ENCODE peak calls at places on chromosomes 11 and 22, in six cellular contexts. O, M, L, R, V and D are unnamed samples.

GRCh38 chr22:18968011-18968749 is 32.1 kb upstream of the PRODH start:
- DNase-seq in O (no peak), M (no peak), L (no peak), R (no peak), V (no peak), D (peak; percentile 78)

GRCh38 chr22:19419464-19420178 is 11.9 kb downstream of the HIRA start:
- DNase-seq in O (no peak), M (no peak), L (no peak), R (no peak), V (no peak), D (no peak)

GRCh38 chr22:40534379-40535188 is 101.9 kb downstream of the MRTFA start:
- DNase-seq in O (no peak), M (peak; percentile 63), L (no peak), R (no peak), V (no peak), D (no peak)

GRCh38 chr22:26737262-26737661 is 79.9 kb downstream of the MIAT start:
- DNase-seq in O (no peak), M (no peak), L (no peak), R (no peak), V (no peak), D (no peak)

GRCh38 chr11:296206-296975 is 2.9 kb downstream of the IFITM5 start:
- DNase-seq in O (peak; percentile 7), M (no peak), L (peak; percentile 68), R (no peak), V (peak; percentile 60), D (peak; percentile 77)

GRCh38 chr11:45383229-45383628 is 97.1 kb upstream of the SYT13 start:
- DNase-seq in O (no peak), M (no peak), L (no peak), R (no peak), V (no peak), D (no peak)

GRCh38 chr11:9990221-9990973 is 303.6 kb downstream of the SBF2 start:
- DNase-seq in O (no peak), M (peak; percentile 13), L (no peak), R (no peak), V (no peak), D (no peak)

GRCh38 chr11:87628161-87628560 is 547.1 kb downstream of the RAB38 start:
- DNase-seq in O (no peak), M (no peak), L (no peak), R (no peak), V (no peak), D (no peak)

GRCh38 chr11:84396521-84396920 is 1110.4 kb upstream of the CCDC90B start:
- DNase-seq in O (no peak), M (no peak), L (no peak), R (no peak), V (no peak), D (no peak)

GRCh38 chr11:1749787-1750351 is 526 bp downstream of the IFITM10 start:
- DNase-seq in O (no peak), M (peak; percentile 86), L (no peak), R (no peak), V (peak; percentile 91), D (peak; percentile 82)

GRCh38 chr11:19660076-19660475 is 52.6 kb upstream of the NAV2 start:
- DNase-seq in O (no peak), M (peak; percentile 94), L (no peak), R (peak; percentile 38), V (no peak), D (no peak)

GRCh38 chr22:37529652-37530345 is 10.6 kb upstream of the CARD10 start:
- DNase-seq in O (no peak), M (no peak), L (no peak), R (peak; percentile 40), V (no peak), D (peak; percentile 12)

GRCh38 chr11:122202951-122203456 is 87.0 kb upstream of the BLID start:
- DNase-seq in O (peak; percentile 70), M (peak; percentile 58), L (peak; percentile 95), R (peak; percentile 61), V (peak; percentile 87), D (peak; percentile 80)

GRCh38 chr11:6608726-6609501 is 3.1 kb downstream of the TAF10 start:
- DNase-seq in O (no peak), M (no peak), L (peak; percentile 70), R (no peak), V (peak; percentile 79), D (peak; percentile 49)

GRCh38 chr22:48702573-48703264 is 1125.0 kb downstream of the BRD1 start:
- DNase-seq in O (no peak), M (no peak), L (no peak), R (no peak), V (no peak), D (peak; percentile 54)

GRCh38 chr22:49826603-49827306 is 918 bp downstream of the BRD1 start:
- DNase-seq in O (peak; percentile 61), M (peak; percentile 11), L (peak; percentile 91), R (peak; percentile 39), V (peak; percentile 77), D (no peak)

GRCh38 chr11:2186669-2187266 is 15.2 kb upstream of the TH start:
- DNase-seq in O (no peak), M (peak; percentile 45), L (no peak), R (peak; percentile 67), V (no peak), D (no peak)

GRCh38 chr11:78325274-78325781 is 92.3 kb downstream of the GAB2 start:
- DNase-seq in O (no peak), M (no peak), L (no peak), R (no peak), V (no peak), D (no peak)

DNA sequence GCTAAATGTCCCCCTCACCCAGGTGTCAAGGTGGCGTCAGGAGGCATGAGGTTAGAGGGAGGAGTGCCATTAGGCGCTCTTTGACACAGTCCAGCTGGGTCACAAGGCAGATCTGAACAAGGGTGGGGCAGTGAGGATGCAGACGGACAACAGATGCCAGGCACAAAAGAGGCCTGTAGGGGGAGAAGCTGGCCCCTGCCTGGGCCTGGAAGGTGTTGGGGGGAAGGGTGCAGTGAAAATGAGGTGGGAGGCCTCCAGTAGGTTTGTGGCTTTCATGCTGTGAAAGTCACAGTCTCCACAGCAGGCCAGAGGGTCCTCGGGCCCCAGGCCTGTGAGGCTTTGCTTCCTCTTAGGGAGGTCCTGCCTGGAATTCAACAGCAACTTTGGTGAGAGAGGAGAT is 85.0 kb upstream of the PLET1 start:
- DNase-seq in O (no peak), M (no peak), L (peak; percentile 68), R (peak; percentile 15), V (no peak), D (no peak)
- TF ChIP-seq CTCF in O (no peak), M (no peak), L (no peak), R (peak; percentile 48), V (no peak), D (no peak)

GRCh38 chr11:62922653-62923371 is 1.6 kb upstream of the CHRM1 start:
- DNase-seq in O (no peak), M (no peak), L (no peak), R (no peak), V (no peak), D (peak; percentile 73)
- H3K4me3 ChIP-seq in O (no peak overlapping the region), M (no peak overlapping the region), L (no peak overlapping the region), R (no peak overlapping the region), V (no peak overlapping the region), D (no peak overlapping the region)

DNA sequence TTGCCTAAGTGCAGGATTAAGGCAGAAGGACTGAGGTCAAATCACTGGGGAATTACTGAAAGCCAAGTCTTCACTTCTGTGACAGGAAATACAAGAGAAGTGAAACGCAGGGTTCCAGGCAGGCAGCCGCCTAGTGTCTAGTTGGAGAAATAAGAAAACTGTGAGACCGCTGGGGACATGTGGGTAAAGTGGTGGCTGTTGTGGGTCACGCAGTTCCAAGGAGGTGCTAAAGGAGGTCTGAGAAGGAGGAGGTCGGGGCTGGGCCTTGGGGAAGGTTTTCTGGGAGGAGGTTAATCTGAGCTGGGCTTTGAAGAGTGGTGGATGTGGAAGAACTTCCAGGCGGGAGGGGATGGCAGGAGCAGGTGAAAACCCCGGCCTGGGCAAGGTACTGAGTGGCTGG is 11.2 kb downstream of the MCM5 start:
- DNase-seq in O (no peak), M (no peak), L (no peak), R (no peak), V (no peak), D (no peak)
- TF ChIP-seq CTCF in O (no peak), M (no peak), L (no peak), R (no peak), V (no peak), D (no peak)

GRCh38 chr11:73747762-73748161 is 13.1 kb downstream of the RAB6A start:
- DNase-seq in O (no peak), M (no peak), L (no peak), R (no peak), V (no peak), D (no peak)

GRCh38 chr11:73748300-73748699 is 12.6 kb downstream of the RAB6A start:
- DNase-seq in O (no peak), M (no peak), L (no peak), R (no peak), V (no peak), D (no peak)

GRCh38 chr11:73746701-73747100 is 14.2 kb downstream of the RAB6A start:
- DNase-seq in O (no peak), M (no peak), L (no peak), R (no peak), V (no peak), D (no peak)

GRCh38 chr11:73743045-73743444 is 17.8 kb downstream of the RAB6A start:
- DNase-seq in O (no peak), M (no peak), L (peak; percentile 23), R (no peak), V (no peak), D (no peak)
- H3K4me3 ChIP-seq in O (no peak overlapping the region), M (no peak overlapping the region), L (no peak overlapping the region), R (no peak overlapping the region), V (no peak overlapping the region), D (no peak overlapping the region)